ENCODE peak calls at places on chromosomes 12 and 14, in five cellular contexts. One of them, this sample, is unnamed.
A peak's percentile ranks its signal among the peaks of the same experiment; 100 is the strongest.

GRCh38 chr14:20782280-20782890 is 1.3 kb downstream of the RNASE6 start:
- DNase-seq in activated naive CD8-positive, alpha-beta T cell treated with anti-CD3 and anti-CD28 coated beads, Interleukin-2, amount 10 ng/mL, durations not matched to agents 7 days and 5 days: no peak
- DNase-seq in RWPE1: no peak
- DNase-seq in EL: no peak
- DNase-seq in NCI-H1092: no peak
- DNase-seq in this sample: no peak

GRCh38 chr12:98002887-98003493 is 512.4 kb upstream of the TMPO start:
- DNase-seq in activated naive CD8-positive, alpha-beta T cell treated with anti-CD3 and anti-CD28 coated beads, Interleukin-2, amount 10 ng/mL, durations not matched to agents 7 days and 5 days: no peak
- DNase-seq in RWPE1: peak; percentile 17
- DNase-seq in EL: peak; percentile 17
- DNase-seq in NCI-H1092: peak; percentile 62
- DNase-seq in this sample: no peak

GRCh38 chr14:41663478-41663845 is 56.8 kb downstream of the LRFN5 start:
- DNase-seq in activated naive CD8-positive, alpha-beta T cell treated with anti-CD3 and anti-CD28 coated beads, Interleukin-2, amount 10 ng/mL, durations not matched to agents 7 days and 5 days: no peak
- DNase-seq in RWPE1: no peak
- DNase-seq in EL: no peak
- DNase-seq in NCI-H1092: no peak
- DNase-seq in this sample: peak; percentile 73

GRCh38 chr12:68305278-68305677 is 26.9 kb downstream of the MDM1 start:
- DNase-seq in activated naive CD8-positive, alpha-beta T cell treated with anti-CD3 and anti-CD28 coated beads, Interleukin-2, amount 10 ng/mL, durations not matched to agents 7 days and 5 days: no peak
- DNase-seq in RWPE1: no peak
- DNase-seq in EL: no peak
- DNase-seq in NCI-H1092: no peak
- DNase-seq in this sample: no peak

GRCh38 chr12:55699471-55700055 is 8.1 kb downstream of the ITGA7 start:
- DNase-seq in activated naive CD8-positive, alpha-beta T cell treated with anti-CD3 and anti-CD28 coated beads, Interleukin-2, amount 10 ng/mL, durations not matched to agents 7 days and 5 days: peak; percentile 6
- DNase-seq in RWPE1: no peak
- DNase-seq in EL: no peak
- DNase-seq in NCI-H1092: no peak
- DNase-seq in this sample: no peak

GRCh38 chr14:100237735-100238418 is 1.1 kb upstream of the YY1 start:
- DNase-seq in activated naive CD8-positive, alpha-beta T cell treated with anti-CD3 and anti-CD28 coated beads, Interleukin-2, amount 10 ng/mL, durations not matched to agents 7 days and 5 days: peak; percentile 72
- DNase-seq in RWPE1: peak; percentile 54
- DNase-seq in EL: peak; percentile 59
- DNase-seq in NCI-H1092: peak; percentile 38
- DNase-seq in this sample: peak; percentile 16

GRCh38 chr14:22432348-22432976 is 156.6 kb downstream of the DAD1 start:
- DNase-seq in activated naive CD8-positive, alpha-beta T cell treated with anti-CD3 and anti-CD28 coated beads, Interleukin-2, amount 10 ng/mL, durations not matched to agents 7 days and 5 days: no peak
- DNase-seq in RWPE1: peak; percentile 85
- DNase-seq in EL: peak; percentile 86
- DNase-seq in NCI-H1092: peak; percentile 70
- DNase-seq in this sample: peak; percentile 92

GRCh38 chr12:56884421-56884820 is 49.8 kb downstream of the SDR9C7 start:
- DNase-seq in activated naive CD8-positive, alpha-beta T cell treated with anti-CD3 and anti-CD28 coated beads, Interleukin-2, amount 10 ng/mL, durations not matched to agents 7 days and 5 days: no peak
- DNase-seq in RWPE1: no peak
- DNase-seq in EL: no peak
- DNase-seq in NCI-H1092: no peak
- DNase-seq in this sample: no peak

GRCh38 chr14:65432361-65432948 is 19.9 kb downstream of the FUT8 start:
- DNase-seq in activated naive CD8-positive, alpha-beta T cell treated with anti-CD3 and anti-CD28 coated beads, Interleukin-2, amount 10 ng/mL, durations not matched to agents 7 days and 5 days: no peak
- DNase-seq in RWPE1: no peak
- DNase-seq in EL: no peak
- DNase-seq in NCI-H1092: no peak
- DNase-seq in this sample: no peak

GRCh38 chr12:128387811-128388422 is 120.9 kb downstream of the TMEM132C start:
- DNase-seq in activated naive CD8-positive, alpha-beta T cell treated with anti-CD3 and anti-CD28 coated beads, Interleukin-2, amount 10 ng/mL, durations not matched to agents 7 days and 5 days: peak; percentile 38
- DNase-seq in RWPE1: no peak
- DNase-seq in EL: no peak
- DNase-seq in NCI-H1092: peak; percentile 29
- DNase-seq in this sample: no peak

GRCh38 chr12:2551514-2551913 is 243.3 kb upstream of the FKBP4 start:
- DNase-seq in activated naive CD8-positive, alpha-beta T cell treated with anti-CD3 and anti-CD28 coated beads, Interleukin-2, amount 10 ng/mL, durations not matched to agents 7 days and 5 days: no peak
- DNase-seq in RWPE1: no peak
- DNase-seq in EL: no peak
- DNase-seq in NCI-H1092: no peak
- DNase-seq in this sample: no peak

GRCh38 chr14:51681411-51681810 is 29.7 kb downstream of the FRMD6 start:
- DNase-seq in activated naive CD8-positive, alpha-beta T cell treated with anti-CD3 and anti-CD28 coated beads, Interleukin-2, amount 10 ng/mL, durations not matched to agents 7 days and 5 days: no peak
- DNase-seq in RWPE1: no peak
- DNase-seq in EL: no peak
- DNase-seq in NCI-H1092: no peak
- DNase-seq in this sample: no peak

GRCh38 chr12:96196781-96197180 is 2.6 kb downstream of the ELK3 start:
- DNase-seq in activated naive CD8-positive, alpha-beta T cell treated with anti-CD3 and anti-CD28 coated beads, Interleukin-2, amount 10 ng/mL, durations not matched to agents 7 days and 5 days: no peak
- DNase-seq in RWPE1: no peak
- DNase-seq in EL: peak; percentile 53
- DNase-seq in NCI-H1092: no peak
- DNase-seq in this sample: no peak

GRCh38 chr14:31510222-31510621 is 22.4 kb upstream of the GPR33 start:
- DNase-seq in activated naive CD8-positive, alpha-beta T cell treated with anti-CD3 and anti-CD28 coated beads, Interleukin-2, amount 10 ng/mL, durations not matched to agents 7 days and 5 days: no peak
- DNase-seq in RWPE1: peak; percentile 56
- DNase-seq in EL: peak; percentile 12
- DNase-seq in NCI-H1092: no peak
- DNase-seq in this sample: no peak